ENCODE peak calls at places on chromosomes 16 and 17, in nine cellular contexts. I is HuH-7.5; V is astrocyte; R is CD4-positive, CD25-positive, alpha-beta regulatory T cell; E is activated T-helper 1 cell treated with anti-CD3 and anti-CD28 coated beads, Interleukin-12 subunit alpha, Interleukin-12 subunit beta, Interleukin-2, Interleukin-4 antibody, amounts not matched to agents 30 ng/mL and 10 ng/mL and 1 ng/mL, durations not matched to agents 14 hours and 24 hours and 36 hours; S is GOT3; B is activated CD4-positive, alpha-beta T cell treated with anti-CD3 and anti-CD28 coated beads, Interleukin-2, amount 10 ng/mL, durations not matched to agents 7 days and 5 days; P is AG10803; Y is HFFc6. J is an unnamed sample.
A peak's percentile ranks its signal among the peaks of the same experiment; 100 is the strongest.

GRCh38 chr16:86499889-86500707 is 10.2 kb upstream of the FOXF1 start:
- DNase-seq in I (no peak), V (no peak), R (no peak), E (no peak), S (no peak), B (no peak), P (no peak), Y (no peak), J (no peak)

GRCh38 chr16:965487-965886 is 5.3 kb downstream of the LMF1 start:
- DNase-seq in I (no peak), V (no peak), R (no peak), E (no peak), S (no peak), B (no peak), P (no peak), Y (no peak), J (no peak)

GRCh38 chr17:9181640-9182039 is 160.3 kb downstream of the NTN1 start:
- DNase-seq in I (no peak), V (no peak), R (no peak), E (no peak), S (no peak), B (no peak), P (no peak), Y (no peak), J (no peak)

GRCh38 chr17:27873746-27874145 is 19.4 kb downstream of the LYRM9 start:
- DNase-seq in I (no peak), V (peak; percentile 42), R (no peak), E (no peak), S (no peak), B (no peak), P (peak; percentile 29), Y (no peak), J (no peak)

GRCh38 chr17:38637951-38638350 is 32.2 kb upstream of the SRCIN1 start:
- DNase-seq in I (no peak), V (no peak), R (no peak), E (no peak), S (no peak), B (no peak), P (no peak), Y (no peak), J (no peak)

GRCh38 chr16:68539704-68540370 is 746 bp downstream of the ZFP90 start:
- DNase-seq in I (no peak), V (no peak), R (no peak), E (peak; percentile 6), S (no peak), B (peak; percentile 40), P (peak; percentile 18), Y (no peak), J (no peak)

GRCh38 chr17:66465701-66466100 is 163.3 kb downstream of the PRKCA start:
- DNase-seq in I (no peak), V (no peak), R (no peak), E (no peak), S (no peak), B (no peak), P (no peak), Y (no peak), J (no peak)

GRCh38 chr16:20866161-20866772 is 33.9 kb downstream of the DCUN1D3 start:
- DNase-seq in I (no peak), V (peak; percentile 87), R (no peak), E (no peak), S (no peak), B (no peak), P (peak; percentile 86), Y (peak; percentile 81), J (no peak)

GRCh38 chr17:81304196-81305015 is 9.3 kb upstream of the SLC38A10 start:
- DNase-seq in I (no peak), V (no peak), R (no peak), E (no peak), S (no peak), B (no peak), P (no peak), Y (no peak), J (no peak)

GRCh38 chr17:67520282-67520906 is 143.3 kb downstream of the PITPNC1 start:
- DNase-seq in I (no peak), V (peak; percentile 64), R (no peak), E (no peak), S (no peak), B (no peak), P (peak; percentile 87), Y (no peak), J (peak; percentile 71)

GRCh38 chr17:78774956-78775571 is 7.0 kb downstream of the CYTH1 start:
- DNase-seq in I (no peak), V (no peak), R (peak; percentile 41), E (peak; percentile 66), S (no peak), B (peak; percentile 76), P (no peak), Y (no peak), J (no peak)

GRCh38 chr17:57408064-57408811 is 151.9 kb downstream of the MSI2 start:
- DNase-seq in I (no peak), V (no peak), R (no peak), E (peak; percentile 6), S (no peak), B (peak; percentile 51), P (no peak), Y (no peak), J (no peak)

GRCh38 chr16:56938664-56939513 is 6.9 kb downstream of the HERPUD1 start:
- DNase-seq in I (no peak), V (no peak), R (peak; percentile 43), E (peak; percentile 48), S (no peak), B (peak; percentile 59), P (no peak), Y (no peak), J (no peak)

GRCh38 chr17:50922107-50922506 is 56.0 kb upstream of the TOB1 start:
- DNase-seq in I (no peak), V (no peak), R (no peak), E (no peak), S (no peak), B (no peak), P (peak; percentile 43), Y (peak; percentile 30), J (no peak)

GRCh38 chr16:74485916-74486315 is 64.6 kb upstream of the CLEC18B start:
- DNase-seq in I (no peak), V (no peak), R (no peak), E (no peak), S (no peak), B (no peak), P (no peak), Y (no peak), J (no peak)

GRCh38 chr17:73464447-73464846 is 152.6 kb upstream of the CDC42EP4 start:
- DNase-seq in I (no peak), V (no peak), R (no peak), E (no peak), S (no peak), B (no peak), P (no peak), Y (no peak), J (no peak)

GRCh38 chr17:76014100-76014924 is 12.8 kb downstream of the EVPL start:
- DNase-seq in I (peak; percentile 95), V (peak; percentile 21), R (peak; percentile 68), E (peak; percentile 67), S (peak; percentile 14), B (peak; percentile 84), P (peak; percentile 54), Y (peak; percentile 32), J (peak; percentile 19)

GRCh38 chr17:68431661-68432071 is 25.6 kb downstream of the WIPI1 start:
- DNase-seq in I (peak; percentile 43), V (no peak), R (no peak), E (peak; percentile 29), S (no peak), B (peak; percentile 73), P (no peak), Y (no peak), J (no peak)

GRCh38 chr16:47553853-47554564 is 92.9 kb downstream of the PHKB start:
- DNase-seq in I (no peak), V (no peak), R (no peak), E (no peak), S (no peak), B (no peak), P (no peak), Y (no peak), J (no peak)

GRCh38 chr17:80264048-80264792 is 3.6 kb downstream of the RNF213 start:
- DNase-seq in I (no peak), V (no peak), R (peak; percentile 37), E (peak; percentile 53), S (no peak), B (peak; percentile 69), P (no peak), Y (no peak), J (no peak)